ENCODE peak calls at places on chromosomes 12 and 14, in seven cellular contexts. X, O, J, P, F, T and N are unnamed samples.
A peak's percentile ranks its signal among the peaks of the same experiment; 100 is the strongest.

GRCh38 chr12:124392991-124393790 is 98.3 kb downstream of the RFLNA start:
- DNase-seq in X (no peak), O (peak; percentile 67), J (peak; percentile 69), P (no peak), F (peak; percentile 58), T (no peak), N (peak; percentile 70)

GRCh38 chr14:60691383-60692113 is 32.6 kb downstream of the SIX4 start:
- DNase-seq in X (no peak), O (no peak), J (no peak), P (peak; percentile 77), F (no peak), T (no peak), N (no peak)

GRCh38 chr12:117350140-117350539 is 11.3 kb downstream of the NOS1 start:
- DNase-seq in X (no peak), O (no peak), J (no peak), P (no peak), F (no peak), T (no peak), N (no peak)

GRCh38 chr14:61122862-61123261 is 141.8 kb downstream of the SLC38A6 start:
- DNase-seq in X (no peak), O (no peak), J (no peak), P (no peak), F (no peak), T (no peak), N (no peak)

GRCh38 chr12:132356686-132357622 is 27.6 kb upstream of the GALNT9 start:
- DNase-seq in X (no peak), O (peak; percentile 80), J (peak; percentile 47), P (no peak), F (peak; percentile 16), T (no peak), N (no peak)

GRCh38 chr14:89330236-89331002 is 86.6 kb downstream of the FOXN3 start:
- DNase-seq in X (no peak), O (no peak), J (peak; percentile 95), P (no peak), F (peak; percentile 97), T (no peak), N (no peak)

GRCh38 chr12:131315601-131316000 is 361.9 kb downstream of the ADGRD1 start:
- DNase-seq in X (no peak), O (no peak), J (no peak), P (no peak), F (no peak), T (no peak), N (no peak)

GRCh38 chr12:67268335-67268895 is 743 bp upstream of the CAND1 start:
- DNase-seq in X (peak; percentile 91), O (peak; percentile 97), J (peak; percentile 99), P (peak; percentile 98), F (peak; percentile 99), T (peak; percentile 98), N (peak; percentile 98)

GRCh38 chr12:20450591-20450990 is 82.3 kb downstream of the PDE3A start:
- DNase-seq in X (no peak), O (no peak), J (peak; percentile 48), P (no peak), F (no peak), T (no peak), N (no peak)

GRCh38 chr14:104651876-104652260 is 37.5 kb upstream of the INF2 start:
- DNase-seq in X (no peak), O (peak; percentile 52), J (no peak), P (no peak), F (no peak), T (peak; percentile 55), N (no peak)

GRCh38 chr14:56494167-56494566 is 85.4 kb upstream of the TMEM260 start:
- DNase-seq in X (no peak), O (no peak), J (no peak), P (no peak), F (no peak), T (no peak), N (no peak)

GRCh38 chr12:74780458-74781241 is 243.0 kb downstream of the ATXN7L3B start:
- DNase-seq in X (no peak), O (no peak), J (peak; percentile 84), P (no peak), F (peak; percentile 46), T (no peak), N (no peak)

GRCh38 chr12:31008961-31009840 is 64.5 kb upstream of the DDX11 start:
- DNase-seq in X (no peak), O (no peak), J (no peak), P (no peak), F (no peak), T (no peak), N (no peak)

GRCh38 chr12:64452559-64453329 is 824 bp downstream of the TBK1 start:
- DNase-seq in X (peak; percentile 22), O (no peak), J (peak; percentile 88), P (peak; percentile 52), F (peak; percentile 90), T (peak; percentile 21), N (peak; percentile 73)

GRCh38 chr14:53470351-53471043 is 317.4 kb upstream of the DDHD1 start:
- DNase-seq in X (no peak), O (no peak), J (peak; percentile 63), P (peak; percentile 12), F (peak; percentile 60), T (no peak), N (no peak)

GRCh38 chr14:104659764-104660523 is 29.5 kb upstream of the INF2 start:
- DNase-seq in X (no peak), O (no peak), J (no peak), P (no peak), F (peak; percentile 18), T (no peak), N (peak; percentile 74)

GRCh38 chr14:83976223-83976770 is 1553.6 kb upstream of the FLRT2 start:
- DNase-seq in X (no peak), O (no peak), J (no peak), P (no peak), F (no peak), T (no peak), N (no peak)

GRCh38 chr12:19382111-19382526 is 57.2 kb upstream of the AEBP2 start:
- DNase-seq in X (no peak), O (peak; percentile 43), J (peak; percentile 92), P (peak; percentile 9), F (peak; percentile 93), T (peak; percentile 57), N (no peak)

GRCh38 chr12:56998981-56999380 is 7.4 kb downstream of the ZBTB39 start:
- DNase-seq in X (no peak), O (no peak), J (no peak), P (no peak), F (no peak), T (no peak), N (no peak)

GRCh38 chr12:87317302-87317701 is 711.9 kb downstream of the C12orf50 start:
- DNase-seq in X (no peak), O (no peak), J (peak; percentile 29), P (no peak), F (peak; percentile 8), T (no peak), N (no peak)

GRCh38 chr12:63151898-63152700 is 1.1 kb upstream of the AVPR1A start:
- DNase-seq in X (peak; percentile 38), O (peak; percentile 82), J (peak; percentile 38), P (peak; percentile 32), F (peak; percentile 24), T (peak; percentile 89), N (peak; percentile 70)

GRCh38 chr14:82724296-82724695 is 1190.6 kb upstream of the SEL1L start:
- DNase-seq in X (no peak), O (no peak), J (no peak), P (no peak), F (no peak), T (no peak), N (no peak)

GRCh38 chr12:62900686-62901272 is 34.2 kb downstream of the PPM1H start:
- DNase-seq in X (no peak), O (no peak), J (no peak), P (peak; percentile 91), F (no peak), T (no peak), N (no peak)

DNA sequence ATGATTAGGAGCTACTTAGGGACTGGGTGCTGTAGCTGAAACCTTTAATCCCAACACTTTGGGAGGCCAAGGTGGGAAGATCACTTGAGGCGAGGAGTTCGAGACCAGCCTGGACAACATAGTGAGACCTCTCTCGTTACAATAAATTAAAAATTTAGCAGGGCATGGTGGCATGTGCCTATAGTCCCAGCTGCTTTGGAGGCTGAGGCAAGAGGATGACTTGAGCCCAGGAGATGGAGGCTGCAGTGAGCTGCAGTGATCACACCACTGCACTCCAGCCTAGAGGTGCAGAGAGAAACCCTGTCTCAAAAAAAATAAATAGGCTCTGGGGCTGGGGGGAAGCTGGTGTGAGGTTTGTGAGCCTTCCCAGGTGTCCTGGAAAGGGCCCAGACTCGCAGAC is 97.2 kb downstream of the FBXL14 start:
- DNase-seq in X (no peak), O (peak; percentile 12), J (no peak), P (no peak), F (no peak), T (no peak), N (no peak)
- H3K4me2 ChIP-seq in X (no peak overlapping the region), O (no peak overlapping the region), J (no peak overlapping the region), P (no peak overlapping the region), F (no peak overlapping the region), T (no peak overlapping the region), N (no peak overlapping the region)

GRCh38 chr14:103528512-103529382 is at the start of gene TRMT61A:
- DNase-seq in X (peak; percentile 84), O (peak; percentile 90), J (peak; percentile 87), P (peak; percentile 92), F (peak; percentile 92), T (peak; percentile 90), N (peak; percentile 93)

GRCh38 chr14:103526914-103527248 is 2.1 kb upstream of the TRMT61A start:
- DNase-seq in X (no peak), O (no peak), J (no peak), P (no peak), F (no peak), T (no peak), N (no peak)

GRCh38 chr14:103529383-103530365 is 678 bp downstream of the TRMT61A start:
- DNase-seq in X (no peak), O (peak; percentile 27), J (no peak), P (no peak), F (no peak), T (no peak), N (peak; percentile 55)

GRCh38 chr14:103527408-103528157 is 1.4 kb upstream of the TRMT61A start:
- DNase-seq in X (no peak), O (no peak), J (no peak), P (no peak), F (no peak), T (no peak), N (peak; percentile 90)

DNA sequence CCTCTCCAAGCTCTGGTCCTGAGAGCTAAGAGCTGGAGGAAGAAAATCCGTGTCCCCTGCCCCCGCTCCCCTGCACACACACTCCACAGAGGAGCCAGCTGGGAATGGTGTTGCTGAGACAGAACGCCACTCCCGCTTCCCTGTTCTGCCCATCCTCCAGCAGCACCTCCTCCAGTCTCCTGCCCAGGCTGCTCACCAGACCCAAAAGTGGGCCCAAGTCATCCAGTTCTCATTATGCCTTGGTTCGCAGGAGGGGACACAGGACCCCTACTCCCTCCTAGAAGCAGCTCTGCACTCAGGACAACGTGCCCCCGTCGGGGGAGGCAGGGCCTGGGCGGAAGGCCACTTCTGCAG is 861 bp upstream of the TRMT61A start:
- DNase-seq in X (no peak), O (no peak), J (no peak), P (no peak), F (no peak), T (no peak), N (no peak)
- H2AFZ ChIP-seq in X (peak overlapping the region; percentile 97), O (no peak overlapping the region), J (peak overlapping the region; percentile 21), P (no peak overlapping the region), F (peak overlapping the region; percentile 91), T (no peak overlapping the region), N (no peak overlapping the region)

GRCh38 chr14:65223636-65224035 is 121.3 kb upstream of the MAX start:
- DNase-seq in X (no peak), O (no peak), J (no peak), P (no peak), F (no peak), T (no peak), N (no peak)
- H3K4me2 ChIP-seq in X (no peak overlapping the region), O (no peak overlapping the region), J (no peak overlapping the region), P (no peak overlapping the region), F (no peak overlapping the region), T (no peak overlapping the region), N (no peak overlapping the region)

GRCh38 chr14:94161979-94162378 is 12.1 kb upstream of the PPP4R4 start:
- DNase-seq in X (no peak), O (no peak), J (no peak), P (no peak), F (no peak), T (no peak), N (no peak)
- H2AFZ ChIP-seq in X (no peak overlapping the region), O (no peak overlapping the region), J (no peak overlapping the region), P (no peak overlapping the region), F (no peak overlapping the region), T (peak overlapping the region; percentile 1), N (no peak overlapping the region)